ENCODE peak calls at places on chromosomes 6 and 20, in ten cellular contexts. One of them, this sample, is unnamed.

GRCh38 chr6:1518855-1519254 is 90.9 kb upstream of the FOXC1 start:
- DNase-seq in uterus: no peak
- DNase-seq in prostate gland: no peak
- DNase-seq in cardiac muscle cell: no peak
- DNase-seq in AG10803: no peak
- DNase-seq in heart left ventricle: no peak
- DNase-seq in OCI-LY7: no peak
- DNase-seq in astrocyte of the spinal cord: no peak
- DNase-seq in AG04450: no peak
- DNase-seq in HL-60: no peak
- DNase-seq in this sample: no peak

GRCh38 chr6:72712921-72713320 is 91.1 kb downstream of the KCNQ5 start:
- DNase-seq in uterus: no peak
- DNase-seq in prostate gland: no peak
- DNase-seq in cardiac muscle cell: no peak
- DNase-seq in AG10803: no peak
- DNase-seq in heart left ventricle: no peak
- DNase-seq in OCI-LY7: no peak
- DNase-seq in astrocyte of the spinal cord: peak
- DNase-seq in AG04450: no peak
- DNase-seq in HL-60: no peak
- DNase-seq in this sample: no peak

GRCh38 chr20:11845311-11845710 is 72.4 kb upstream of the BTBD3 start:
- DNase-seq in uterus: no peak
- DNase-seq in prostate gland: no peak
- DNase-seq in cardiac muscle cell: peak
- DNase-seq in AG10803: peak
- DNase-seq in heart left ventricle: no peak
- DNase-seq in OCI-LY7: no peak
- DNase-seq in astrocyte of the spinal cord: peak
- DNase-seq in AG04450: no peak
- DNase-seq in HL-60: no peak
- DNase-seq in this sample: no peak

GRCh38 chr20:53643031-53643832 is 49.6 kb upstream of the ZNF217 start:
- DNase-seq in uterus: no peak
- DNase-seq in prostate gland: peak
- DNase-seq in cardiac muscle cell: peak
- DNase-seq in AG10803: peak
- DNase-seq in heart left ventricle: peak
- DNase-seq in OCI-LY7: peak
- DNase-seq in astrocyte of the spinal cord: peak
- DNase-seq in AG04450: no peak
- DNase-seq in HL-60: peak
- DNase-seq in this sample: no peak

GRCh38 chr6:27312146-27312949 is at the start of gene POM121L2:
- DNase-seq in uterus: peak
- DNase-seq in prostate gland: peak
- DNase-seq in cardiac muscle cell: peak
- DNase-seq in AG10803: peak
- DNase-seq in heart left ventricle: no peak
- DNase-seq in OCI-LY7: peak
- DNase-seq in astrocyte of the spinal cord: peak
- DNase-seq in AG04450: no peak
- DNase-seq in HL-60: peak
- DNase-seq in this sample: peak

GRCh38 chr6:109336221-109336955 is 45.9 kb downstream of the CD164 start:
- DNase-seq in uterus: no peak
- DNase-seq in prostate gland: peak
- DNase-seq in cardiac muscle cell: peak
- DNase-seq in AG10803: peak
- DNase-seq in heart left ventricle: no peak
- DNase-seq in OCI-LY7: no peak
- DNase-seq in astrocyte of the spinal cord: peak
- DNase-seq in AG04450: no peak
- DNase-seq in HL-60: no peak
- DNase-seq in this sample: peak

GRCh38 chr6:162733489-162733888 is 5.7 kb downstream of the PACRG start:
- DNase-seq in uterus: no peak
- DNase-seq in prostate gland: no peak
- DNase-seq in cardiac muscle cell: no peak
- DNase-seq in AG10803: no peak
- DNase-seq in heart left ventricle: no peak
- DNase-seq in OCI-LY7: peak
- DNase-seq in astrocyte of the spinal cord: no peak
- DNase-seq in AG04450: no peak
- DNase-seq in HL-60: peak
- DNase-seq in this sample: no peak

GRCh38 chr6:32329141-32329540 is 42.6 kb downstream of the TSBP1 start:
- DNase-seq in uterus: no peak
- DNase-seq in prostate gland: no peak
- DNase-seq in cardiac muscle cell: no peak
- DNase-seq in AG10803: peak
- DNase-seq in heart left ventricle: no peak
- DNase-seq in OCI-LY7: no peak
- DNase-seq in astrocyte of the spinal cord: no peak
- DNase-seq in AG04450: no peak
- DNase-seq in HL-60: no peak
- DNase-seq in this sample: no peak

GRCh38 chr6:80094017-80094416 is 12.5 kb upstream of the BCKDHB start:
- DNase-seq in uterus: no peak
- DNase-seq in prostate gland: no peak
- DNase-seq in cardiac muscle cell: peak
- DNase-seq in AG10803: peak
- DNase-seq in heart left ventricle: no peak
- DNase-seq in OCI-LY7: peak
- DNase-seq in astrocyte of the spinal cord: peak
- DNase-seq in AG04450: no peak
- DNase-seq in HL-60: no peak
- DNase-seq in this sample: no peak

GRCh38 chr20:7665311-7665863 is 274.9 kb downstream of the HAO1 start:
- DNase-seq in uterus: no peak
- DNase-seq in prostate gland: no peak
- DNase-seq in cardiac muscle cell: no peak
- DNase-seq in AG10803: peak
- DNase-seq in heart left ventricle: no peak
- DNase-seq in OCI-LY7: no peak
- DNase-seq in astrocyte of the spinal cord: peak
- DNase-seq in AG04450: no peak
- DNase-seq in HL-60: no peak
- DNase-seq in this sample: no peak

GRCh38 chr6:71463061-71463460 is 174.4 kb downstream of the OGFRL1 start:
- DNase-seq in uterus: no peak
- DNase-seq in prostate gland: no peak
- DNase-seq in cardiac muscle cell: peak
- DNase-seq in AG10803: no peak
- DNase-seq in heart left ventricle: no peak
- DNase-seq in OCI-LY7: no peak
- DNase-seq in astrocyte of the spinal cord: no peak
- DNase-seq in AG04450: no peak
- DNase-seq in HL-60: no peak
- DNase-seq in this sample: peak

GRCh38 chr20:46232575-46232974 is 75.7 kb downstream of the CDH22 start:
- DNase-seq in uterus: no peak
- DNase-seq in prostate gland: no peak
- DNase-seq in cardiac muscle cell: no peak
- DNase-seq in AG10803: no peak
- DNase-seq in heart left ventricle: no peak
- DNase-seq in OCI-LY7: no peak
- DNase-seq in astrocyte of the spinal cord: no peak
- DNase-seq in AG04450: no peak
- DNase-seq in HL-60: no peak
- DNase-seq in this sample: no peak

GRCh38 chr6:122789862-122790739 is 1.0 kb downstream of the SMPDL3A start:
- DNase-seq in uterus: peak
- DNase-seq in prostate gland: peak
- DNase-seq in cardiac muscle cell: no peak
- DNase-seq in AG10803: peak
- DNase-seq in heart left ventricle: peak
- DNase-seq in OCI-LY7: no peak
- DNase-seq in astrocyte of the spinal cord: peak
- DNase-seq in AG04450: no peak
- DNase-seq in HL-60: peak
- DNase-seq in this sample: no peak

GRCh38 chr6:43771210-43771857 is 1.3 kb downstream of the VEGFA start:
- DNase-seq in uterus: peak
- DNase-seq in prostate gland: peak
- DNase-seq in cardiac muscle cell: peak
- DNase-seq in AG10803: peak
- DNase-seq in heart left ventricle: peak
- DNase-seq in OCI-LY7: peak
- DNase-seq in astrocyte of the spinal cord: peak
- DNase-seq in AG04450: no peak
- DNase-seq in HL-60: peak
- DNase-seq in this sample: no peak

GRCh38 chr6:115747719-115748118 is 313.0 kb downstream of the FRK start:
- DNase-seq in uterus: no peak
- DNase-seq in prostate gland: no peak
- DNase-seq in cardiac muscle cell: no peak
- DNase-seq in AG10803: no peak
- DNase-seq in heart left ventricle: no peak
- DNase-seq in OCI-LY7: no peak
- DNase-seq in astrocyte of the spinal cord: no peak
- DNase-seq in AG04450: no peak
- DNase-seq in HL-60: no peak
- DNase-seq in this sample: no peak

GRCh38 chr6:108118791-108119211 is 44.3 kb upstream of the OSTM1 start:
- DNase-seq in uterus: no peak
- DNase-seq in prostate gland: no peak
- DNase-seq in cardiac muscle cell: no peak
- DNase-seq in AG10803: no peak
- DNase-seq in heart left ventricle: no peak
- DNase-seq in OCI-LY7: no peak
- DNase-seq in astrocyte of the spinal cord: no peak
- DNase-seq in AG04450: no peak
- DNase-seq in HL-60: no peak
- DNase-seq in this sample: no peak

GRCh38 chr20:17142666-17143065 is 84.2 kb upstream of the PCSK2 start:
- DNase-seq in uterus: no peak
- DNase-seq in prostate gland: no peak
- DNase-seq in cardiac muscle cell: no peak
- DNase-seq in AG10803: no peak
- DNase-seq in heart left ventricle: no peak
- DNase-seq in OCI-LY7: no peak
- DNase-seq in astrocyte of the spinal cord: no peak
- DNase-seq in AG04450: no peak
- DNase-seq in HL-60: no peak
- DNase-seq in this sample: no peak

GRCh38 chr20:36498386-36499179 is 42.7 kb upstream of the MYL9 start:
- DNase-seq in uterus: no peak
- DNase-seq in prostate gland: no peak
- DNase-seq in cardiac muscle cell: no peak
- DNase-seq in AG10803: no peak
- DNase-seq in heart left ventricle: peak
- DNase-seq in OCI-LY7: no peak
- DNase-seq in astrocyte of the spinal cord: no peak
- DNase-seq in AG04450: no peak
- DNase-seq in HL-60: no peak
- DNase-seq in this sample: no peak
- TF ChIP-seq CTCF in uterus: no peak
- TF ChIP-seq CTCF in prostate gland: no peak
- TF ChIP-seq CTCF in cardiac muscle cell: no peak
- TF ChIP-seq CTCF in AG10803: no peak
- TF ChIP-seq CTCF in heart left ventricle: no peak
- TF ChIP-seq CTCF in OCI-LY7: no peak
- TF ChIP-seq CTCF in astrocyte of the spinal cord: no peak
- TF ChIP-seq CTCF in AG04450: no peak
- TF ChIP-seq CTCF in HL-60: no peak
- TF ChIP-seq CTCF in this sample: no peak

DNA sequence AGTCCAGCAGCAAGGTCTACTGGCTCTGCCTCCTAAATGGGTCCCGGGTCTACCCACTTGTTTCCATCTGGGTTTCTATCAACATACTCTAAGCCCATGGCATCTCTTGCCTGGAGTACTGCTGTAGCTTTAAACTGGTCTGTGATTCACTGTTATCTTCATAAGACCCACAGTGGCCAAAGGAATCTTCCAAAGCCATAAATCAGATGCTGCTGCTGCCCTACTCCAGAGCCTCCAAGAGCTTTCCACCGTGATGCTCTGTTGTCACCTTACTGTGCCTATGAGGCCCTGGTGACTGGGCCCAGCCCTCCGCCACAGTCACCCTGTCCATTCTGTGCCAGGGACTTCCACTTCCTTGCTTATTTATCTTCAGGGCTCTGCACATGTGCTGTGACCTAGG is 102.3 kb downstream of the PPP1R14C start:
- DNase-seq in uterus: no peak
- DNase-seq in prostate gland: no peak
- DNase-seq in cardiac muscle cell: no peak
- DNase-seq in AG10803: no peak
- DNase-seq in heart left ventricle: no peak
- DNase-seq in OCI-LY7: no peak
- DNase-seq in astrocyte of the spinal cord: no peak
- DNase-seq in AG04450: no peak
- DNase-seq in HL-60: no peak
- DNase-seq in this sample: no peak
- H3K4me3 ChIP-seq in uterus: no peak
- H3K4me3 ChIP-seq in prostate gland: no peak
- H3K4me3 ChIP-seq in cardiac muscle cell: no peak
- H3K4me3 ChIP-seq in AG10803: no peak
- H3K4me3 ChIP-seq in heart left ventricle: no peak
- H3K4me3 ChIP-seq in OCI-LY7: no peak
- H3K4me3 ChIP-seq in astrocyte of the spinal cord: no peak
- H3K4me3 ChIP-seq in AG04450: no peak
- H3K4me3 ChIP-seq in HL-60: no peak
- H3K4me3 ChIP-seq in this sample: no peak

GRCh38 chr6:13526718-13527668 is 39.6 kb upstream of the GFOD1 start:
- DNase-seq in uterus: peak
- DNase-seq in prostate gland: no peak
- DNase-seq in cardiac muscle cell: peak
- DNase-seq in AG10803: peak
- DNase-seq in heart left ventricle: no peak
- DNase-seq in OCI-LY7: peak
- DNase-seq in astrocyte of the spinal cord: no peak
- DNase-seq in AG04450: no peak
- DNase-seq in HL-60: peak
- DNase-seq in this sample: no peak
- TF ChIP-seq CTCF in uterus: no peak
- TF ChIP-seq CTCF in prostate gland: no peak
- TF ChIP-seq CTCF in cardiac muscle cell: no peak
- TF ChIP-seq CTCF in AG10803: no peak
- TF ChIP-seq CTCF in heart left ventricle: no peak
- TF ChIP-seq CTCF in OCI-LY7: peak
- TF ChIP-seq CTCF in astrocyte of the spinal cord: no peak
- TF ChIP-seq CTCF in AG04450: no peak
- TF ChIP-seq CTCF in HL-60: no peak
- TF ChIP-seq CTCF in this sample: no peak

DNA sequence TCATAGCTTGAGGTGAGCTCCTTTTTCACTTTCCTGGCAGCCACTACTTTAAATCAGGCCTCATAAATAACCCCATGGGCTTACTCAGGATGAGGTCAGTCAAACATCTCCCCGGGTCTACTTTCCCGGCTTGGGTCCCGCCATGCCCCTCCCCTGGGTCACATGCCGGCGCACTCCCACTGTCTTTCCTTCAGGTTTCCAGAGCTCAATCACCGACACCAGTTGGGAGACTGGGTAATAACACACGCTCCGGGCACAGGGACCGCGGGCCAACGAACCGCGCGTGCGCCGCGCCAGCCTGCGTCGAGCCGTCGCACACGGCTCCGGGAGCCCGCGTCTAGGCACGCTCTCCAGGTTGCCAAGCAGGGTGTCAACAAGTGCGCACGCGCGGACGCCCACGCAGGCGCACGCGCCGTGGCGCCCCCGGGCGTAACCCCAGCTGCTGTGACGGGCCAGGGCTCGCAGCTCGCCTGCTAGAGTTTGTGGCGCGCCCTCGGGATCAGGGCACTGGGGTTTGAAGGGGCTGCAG is 31.6 kb downstream of the TFAP2B start:
- DNase-seq in uterus: no peak
- DNase-seq in prostate gland: no peak
- DNase-seq in cardiac muscle cell: no peak
- DNase-seq in AG10803: no peak
- DNase-seq in heart left ventricle: no peak
- DNase-seq in OCI-LY7: no peak
- DNase-seq in astrocyte of the spinal cord: no peak
- DNase-seq in AG04450: no peak
- DNase-seq in HL-60: no peak
- DNase-seq in this sample: no peak
- H3K4me3 ChIP-seq in uterus: no peak
- H3K4me3 ChIP-seq in prostate gland: peak
- H3K4me3 ChIP-seq in cardiac muscle cell: peak
- H3K4me3 ChIP-seq in AG10803: no peak
- H3K4me3 ChIP-seq in heart left ventricle: no peak
- H3K4me3 ChIP-seq in OCI-LY7: no peak
- H3K4me3 ChIP-seq in astrocyte of the spinal cord: peak
- H3K4me3 ChIP-seq in AG04450: no peak
- H3K4me3 ChIP-seq in HL-60: no peak
- H3K4me3 ChIP-seq in this sample: peak